ENCODE peak calls at places on chromosomes 12 and 14, in ten cellular contexts. One of them, this sample, is unnamed.

GRCh38 chr14:80433811-80434210 is 222.5 kb upstream of the DIO2 start:
- DNase-seq in esophagus muscularis mucosa: no peak
- DNase-seq in posterior cingulate gyrus: no peak
- DNase-seq in MCF 10A: no peak
- DNase-seq in endothelial cell of umbilical vein: no peak
- DNase-seq in NCI-H345: no peak
- DNase-seq in NCI-H1417: no peak
- DNase-seq in left cardiac atrium: no peak
- DNase-seq in tibial nerve: no peak
- DNase-seq in ELR: no peak
- DNase-seq in this sample: no peak

GRCh38 chr12:28367326-28367725 is 177.1 kb downstream of the CCDC91 start:
- DNase-seq in left cardiac atrium: no peak
- DNase-seq in MCF 10A: no peak
- DNase-seq in endothelial cell of umbilical vein: no peak
- DNase-seq in posterior cingulate gyrus: no peak
- DNase-seq in ELR: no peak
- DNase-seq in NCI-H345: no peak
- DNase-seq in esophagus muscularis mucosa: no peak
- DNase-seq in NCI-H1417: no peak
- DNase-seq in tibial nerve: no peak
- DNase-seq in this sample: no peak

GRCh38 chr12:78835493-78835892 is 29.1 kb upstream of the SYT1 start:
- DNase-seq in esophagus muscularis mucosa: no peak
- DNase-seq in MCF 10A: no peak
- DNase-seq in tibial nerve: no peak
- DNase-seq in left cardiac atrium: no peak
- DNase-seq in posterior cingulate gyrus: no peak
- DNase-seq in NCI-H345: no peak
- DNase-seq in ELR: no peak
- DNase-seq in endothelial cell of umbilical vein: no peak
- DNase-seq in NCI-H1417: no peak
- DNase-seq in this sample: no peak

GRCh38 chr14:71582705-71583104 is 349.5 kb upstream of the RGS6 start:
- DNase-seq in tibial nerve: no peak
- DNase-seq in endothelial cell of umbilical vein: no peak
- DNase-seq in posterior cingulate gyrus: no peak
- DNase-seq in NCI-H1417: no peak
- DNase-seq in esophagus muscularis mucosa: no peak
- DNase-seq in left cardiac atrium: no peak
- DNase-seq in NCI-H345: no peak
- DNase-seq in ELR: peak
- DNase-seq in MCF 10A: no peak
- DNase-seq in this sample: peak

GRCh38 chr12:95739561-95740313 is 50.8 kb downstream of the NTN4 start:
- DNase-seq in MCF 10A: no peak
- DNase-seq in posterior cingulate gyrus: no peak
- DNase-seq in left cardiac atrium: peak
- DNase-seq in tibial nerve: peak
- DNase-seq in ELR: no peak
- DNase-seq in endothelial cell of umbilical vein: no peak
- DNase-seq in NCI-H345: no peak
- DNase-seq in NCI-H1417: no peak
- DNase-seq in esophagus muscularis mucosa: no peak
- DNase-seq in this sample: no peak

GRCh38 chr14:71967709-71968108 is 35.5 kb downstream of the RGS6 start:
- DNase-seq in NCI-H1417: no peak
- DNase-seq in posterior cingulate gyrus: no peak
- DNase-seq in ELR: no peak
- DNase-seq in esophagus muscularis mucosa: no peak
- DNase-seq in endothelial cell of umbilical vein: no peak
- DNase-seq in left cardiac atrium: no peak
- DNase-seq in NCI-H345: no peak
- DNase-seq in tibial nerve: no peak
- DNase-seq in MCF 10A: no peak
- DNase-seq in this sample: no peak

GRCh38 chr14:93464271-93464670 is 33.5 kb downstream of the UNC79 start:
- DNase-seq in MCF 10A: no peak
- DNase-seq in NCI-H345: no peak
- DNase-seq in left cardiac atrium: no peak
- DNase-seq in esophagus muscularis mucosa: no peak
- DNase-seq in tibial nerve: no peak
- DNase-seq in ELR: no peak
- DNase-seq in posterior cingulate gyrus: no peak
- DNase-seq in NCI-H1417: no peak
- DNase-seq in endothelial cell of umbilical vein: no peak
- DNase-seq in this sample: no peak

GRCh38 chr12:123286997-123287396 is 15.3 kb upstream of the CDK2AP1 start:
- DNase-seq in left cardiac atrium: no peak
- DNase-seq in endothelial cell of umbilical vein: no peak
- DNase-seq in NCI-H1417: no peak
- DNase-seq in NCI-H345: no peak
- DNase-seq in posterior cingulate gyrus: no peak
- DNase-seq in tibial nerve: no peak
- DNase-seq in esophagus muscularis mucosa: no peak
- DNase-seq in ELR: no peak
- DNase-seq in MCF 10A: no peak
- DNase-seq in this sample: no peak

GRCh38 chr12:128695697-128696096 is 128.1 kb downstream of the SLC15A4 start:
- DNase-seq in ELR: no peak
- DNase-seq in left cardiac atrium: no peak
- DNase-seq in endothelial cell of umbilical vein: no peak
- DNase-seq in tibial nerve: no peak
- DNase-seq in NCI-H345: no peak
- DNase-seq in MCF 10A: no peak
- DNase-seq in posterior cingulate gyrus: no peak
- DNase-seq in NCI-H1417: no peak
- DNase-seq in esophagus muscularis mucosa: no peak
- DNase-seq in this sample: no peak

GRCh38 chr14:22545842-22546721 is 42.9 kb downstream of the DAD1 start:
- DNase-seq in tibial nerve: no peak
- DNase-seq in NCI-H345: no peak
- DNase-seq in ELR: peak
- DNase-seq in endothelial cell of umbilical vein: peak
- DNase-seq in left cardiac atrium: no peak
- DNase-seq in posterior cingulate gyrus: no peak
- DNase-seq in esophagus muscularis mucosa: no peak
- DNase-seq in MCF 10A: peak
- DNase-seq in NCI-H1417: no peak
- DNase-seq in this sample: peak

GRCh38 chr14:31465113-31465512 is 7.8 kb upstream of the DTD2 start:
- DNase-seq in NCI-H345: no peak
- DNase-seq in MCF 10A: no peak
- DNase-seq in tibial nerve: no peak
- DNase-seq in left cardiac atrium: no peak
- DNase-seq in posterior cingulate gyrus: no peak
- DNase-seq in ELR: no peak
- DNase-seq in endothelial cell of umbilical vein: no peak
- DNase-seq in esophagus muscularis mucosa: no peak
- DNase-seq in NCI-H1417: no peak
- DNase-seq in this sample: no peak

GRCh38 chr14:50387543-50387942 is 9.1 kb downstream of the CDKL1 start:
- DNase-seq in tibial nerve: no peak
- DNase-seq in esophagus muscularis mucosa: no peak
- DNase-seq in MCF 10A: no peak
- DNase-seq in posterior cingulate gyrus: no peak
- DNase-seq in endothelial cell of umbilical vein: no peak
- DNase-seq in NCI-H1417: no peak
- DNase-seq in left cardiac atrium: no peak
- DNase-seq in ELR: no peak
- DNase-seq in NCI-H345: no peak
- DNase-seq in this sample: no peak

GRCh38 chr12:1914116-1914911 is 4.1 kb downstream of the CACNA2D4 start:
- DNase-seq in posterior cingulate gyrus: no peak
- DNase-seq in NCI-H345: no peak
- DNase-seq in left cardiac atrium: no peak
- DNase-seq in ELR: no peak
- DNase-seq in tibial nerve: no peak
- DNase-seq in NCI-H1417: no peak
- DNase-seq in MCF 10A: no peak
- DNase-seq in esophagus muscularis mucosa: peak
- DNase-seq in endothelial cell of umbilical vein: no peak
- DNase-seq in this sample: no peak

GRCh38 chr12:99390707-99391106 is 256.8 kb upstream of the GARIN6 start:
- DNase-seq in esophagus muscularis mucosa: no peak
- DNase-seq in posterior cingulate gyrus: peak
- DNase-seq in NCI-H345: no peak
- DNase-seq in NCI-H1417: no peak
- DNase-seq in tibial nerve: no peak
- DNase-seq in left cardiac atrium: no peak
- DNase-seq in MCF 10A: peak
- DNase-seq in ELR: peak
- DNase-seq in endothelial cell of umbilical vein: no peak
- DNase-seq in this sample: no peak

GRCh38 chr12:20369164-20370000 is 1.0 kb downstream of the PDE3A start:
- DNase-seq in left cardiac atrium: peak
- DNase-seq in NCI-H345: peak
- DNase-seq in MCF 10A: no peak
- DNase-seq in posterior cingulate gyrus: peak
- DNase-seq in ELR: peak
- DNase-seq in tibial nerve: peak
- DNase-seq in endothelial cell of umbilical vein: peak
- DNase-seq in NCI-H1417: peak
- DNase-seq in esophagus muscularis mucosa: peak
- DNase-seq in this sample: peak

GRCh38 chr14:100065942-100066574 is 836 bp downstream of the EVL start:
- DNase-seq in tibial nerve: no peak
- DNase-seq in posterior cingulate gyrus: no peak
- DNase-seq in NCI-H345: no peak
- DNase-seq in MCF 10A: no peak
- DNase-seq in NCI-H1417: no peak
- DNase-seq in left cardiac atrium: no peak
- DNase-seq in ELR: no peak
- DNase-seq in esophagus muscularis mucosa: no peak
- DNase-seq in endothelial cell of umbilical vein: no peak
- DNase-seq in this sample: no peak

GRCh38 chr14:103882503-103883262 is 35.3 kb upstream of the PPP1R13B start:
- DNase-seq in esophagus muscularis mucosa: no peak
- DNase-seq in NCI-H345: no peak
- DNase-seq in MCF 10A: no peak
- DNase-seq in left cardiac atrium: no peak
- DNase-seq in posterior cingulate gyrus: no peak
- DNase-seq in ELR: no peak
- DNase-seq in tibial nerve: no peak
- DNase-seq in endothelial cell of umbilical vein: no peak
- DNase-seq in NCI-H1417: no peak
- DNase-seq in this sample: no peak

GRCh38 chr12:1791104-1791927 is 29.0 kb upstream of the LRTM2 start:
- DNase-seq in posterior cingulate gyrus: no peak
- DNase-seq in NCI-H345: peak
- DNase-seq in endothelial cell of umbilical vein: peak
- DNase-seq in ELR: peak
- DNase-seq in MCF 10A: peak
- DNase-seq in tibial nerve: peak
- DNase-seq in NCI-H1417: peak
- DNase-seq in esophagus muscularis mucosa: peak
- DNase-seq in left cardiac atrium: peak
- DNase-seq in this sample: peak

GRCh38 chr14:60178820-60179219 is 13.6 kb upstream of the DHRS7 start:
- DNase-seq in MCF 10A: no peak
- DNase-seq in NCI-H345: no peak
- DNase-seq in tibial nerve: no peak
- DNase-seq in posterior cingulate gyrus: no peak
- DNase-seq in NCI-H1417: no peak
- DNase-seq in esophagus muscularis mucosa: no peak
- DNase-seq in ELR: no peak
- DNase-seq in endothelial cell of umbilical vein: no peak
- DNase-seq in left cardiac atrium: no peak
- DNase-seq in this sample: no peak

GRCh38 chr12:113236539-113237354 is 15.5 kb downstream of the TPCN1 start:
- DNase-seq in NCI-H1417: no peak
- DNase-seq in ELR: no peak
- DNase-seq in posterior cingulate gyrus: no peak
- DNase-seq in MCF 10A: no peak
- DNase-seq in NCI-H345: no peak
- DNase-seq in esophagus muscularis mucosa: no peak
- DNase-seq in left cardiac atrium: peak
- DNase-seq in endothelial cell of umbilical vein: no peak
- DNase-seq in tibial nerve: no peak
- DNase-seq in this sample: no peak

GRCh38 chr14:28751467-28752058 is 15.0 kb upstream of the FOXG1 start:
- DNase-seq in endothelial cell of umbilical vein: peak
- DNase-seq in NCI-H345: peak
- DNase-seq in tibial nerve: no peak
- DNase-seq in posterior cingulate gyrus: no peak
- DNase-seq in left cardiac atrium: no peak
- DNase-seq in NCI-H1417: peak
- DNase-seq in esophagus muscularis mucosa: no peak
- DNase-seq in ELR: peak
- DNase-seq in MCF 10A: peak
- DNase-seq in this sample: peak

GRCh38 chr12:18456344-18456743 is 195.0 kb downstream of the PIK3C2G start:
- DNase-seq in MCF 10A: no peak
- DNase-seq in endothelial cell of umbilical vein: no peak
- DNase-seq in esophagus muscularis mucosa: no peak
- DNase-seq in posterior cingulate gyrus: no peak
- DNase-seq in ELR: no peak
- DNase-seq in left cardiac atrium: no peak
- DNase-seq in NCI-H1417: no peak
- DNase-seq in NCI-H345: no peak
- DNase-seq in tibial nerve: no peak
- DNase-seq in this sample: no peak

GRCh38 chr12:107759410-107759809 is 1.5 kb downstream of the PRDM4 start:
- DNase-seq in posterior cingulate gyrus: no peak
- DNase-seq in MCF 10A: peak
- DNase-seq in endothelial cell of umbilical vein: peak
- DNase-seq in left cardiac atrium: no peak
- DNase-seq in ELR: peak
- DNase-seq in esophagus muscularis mucosa: no peak
- DNase-seq in NCI-H1417: peak
- DNase-seq in NCI-H345: no peak
- DNase-seq in tibial nerve: no peak
- DNase-seq in this sample: peak

GRCh38 chr14:99945732-99946651 is 119.2 kb upstream of the EVL start:
- DNase-seq in MCF 10A: peak
- DNase-seq in NCI-H1417: no peak
- DNase-seq in esophagus muscularis mucosa: no peak
- DNase-seq in endothelial cell of umbilical vein: no peak
- DNase-seq in ELR: no peak
- DNase-seq in tibial nerve: no peak
- DNase-seq in left cardiac atrium: no peak
- DNase-seq in NCI-H345: peak
- DNase-seq in posterior cingulate gyrus: no peak
- DNase-seq in this sample: peak

This sample was measured in A673.